ENCODE peak calls at places on chromosome 2, in four cellular contexts. One of them, this sample, is unnamed.

GRCh38 chr2:157413342-157414035 is 30.4 kb downstream of the CYTIP start:
- DNase-seq in substantia nigra: no peak
- DNase-seq in stimulated activated CD4-positive, alpha-beta T cell treated with anti-CD3 and anti-CD28 coated beads, Interleukin-12 subunit alpha, Interleukin-12 subunit beta, amount 100 ng/mL, for 24 hours: no peak
- DNase-seq in T-helper 17 cell: peak
- DNase-seq in this sample: no peak

GRCh38 chr2:152740743-152741328 is 22.4 kb downstream of the ARL6IP6 start:
- DNase-seq in T-helper 17 cell: no peak
- DNase-seq in stimulated activated CD4-positive, alpha-beta T cell treated with anti-CD3 and anti-CD28 coated beads, Interleukin-12 subunit alpha, Interleukin-12 subunit beta, amount 100 ng/mL, for 24 hours: no peak
- DNase-seq in substantia nigra: no peak
- DNase-seq in this sample: peak

GRCh38 chr2:39153312-39153711 is 32.5 kb upstream of the SOS1 start:
- DNase-seq in stimulated activated CD4-positive, alpha-beta T cell treated with anti-CD3 and anti-CD28 coated beads, Interleukin-12 subunit alpha, Interleukin-12 subunit beta, amount 100 ng/mL, for 24 hours: no peak
- DNase-seq in T-helper 17 cell: no peak
- DNase-seq in substantia nigra: no peak
- DNase-seq in this sample: no peak

GRCh38 chr2:133953524-133953923 is 300.3 kb upstream of the MGAT5 start:
- DNase-seq in T-helper 17 cell: no peak
- DNase-seq in stimulated activated CD4-positive, alpha-beta T cell treated with anti-CD3 and anti-CD28 coated beads, Interleukin-12 subunit alpha, Interleukin-12 subunit beta, amount 100 ng/mL, for 24 hours: no peak
- DNase-seq in substantia nigra: no peak
- DNase-seq in this sample: no peak

GRCh38 chr2:9809064-9809356 is 34.3 kb upstream of the TAF1B start:
- DNase-seq in stimulated activated CD4-positive, alpha-beta T cell treated with anti-CD3 and anti-CD28 coated beads, Interleukin-12 subunit alpha, Interleukin-12 subunit beta, amount 100 ng/mL, for 24 hours: no peak
- DNase-seq in substantia nigra: no peak
- DNase-seq in T-helper 17 cell: no peak
- DNase-seq in this sample: no peak

GRCh38 chr2:146987996-146988395 is 856.8 kb upstream of the ACVR2A start:
- DNase-seq in stimulated activated CD4-positive, alpha-beta T cell treated with anti-CD3 and anti-CD28 coated beads, Interleukin-12 subunit alpha, Interleukin-12 subunit beta, amount 100 ng/mL, for 24 hours: no peak
- DNase-seq in T-helper 17 cell: no peak
- DNase-seq in substantia nigra: no peak
- DNase-seq in this sample: no peak

GRCh38 chr2:226655871-226656270 is 143.7 kb downstream of the IRS1 start:
- DNase-seq in T-helper 17 cell: no peak
- DNase-seq in stimulated activated CD4-positive, alpha-beta T cell treated with anti-CD3 and anti-CD28 coated beads, Interleukin-12 subunit alpha, Interleukin-12 subunit beta, amount 100 ng/mL, for 24 hours: no peak
- DNase-seq in substantia nigra: no peak
- DNase-seq in this sample: no peak

GRCh38 chr2:29799628-29800027 is 121.8 kb downstream of the ALK start:
- DNase-seq in T-helper 17 cell: no peak
- DNase-seq in substantia nigra: no peak
- DNase-seq in stimulated activated CD4-positive, alpha-beta T cell treated with anti-CD3 and anti-CD28 coated beads, Interleukin-12 subunit alpha, Interleukin-12 subunit beta, amount 100 ng/mL, for 24 hours: no peak
- DNase-seq in this sample: no peak

GRCh38 chr2:211077216-211077764 is 520.9 kb downstream of the CPS1 start:
- DNase-seq in T-helper 17 cell: no peak
- DNase-seq in stimulated activated CD4-positive, alpha-beta T cell treated with anti-CD3 and anti-CD28 coated beads, Interleukin-12 subunit alpha, Interleukin-12 subunit beta, amount 100 ng/mL, for 24 hours: no peak
- DNase-seq in substantia nigra: no peak
- DNase-seq in this sample: peak

GRCh38 chr2:24214880-24215279 is 40.0 kb downstream of the FAM228A start:
- DNase-seq in stimulated activated CD4-positive, alpha-beta T cell treated with anti-CD3 and anti-CD28 coated beads, Interleukin-12 subunit alpha, Interleukin-12 subunit beta, amount 100 ng/mL, for 24 hours: no peak
- DNase-seq in substantia nigra: no peak
- DNase-seq in T-helper 17 cell: no peak
- DNase-seq in this sample: no peak

GRCh38 chr2:20450201-20451108 is 3.6 kb downstream of the RHOB start:
- DNase-seq in T-helper 17 cell: no peak
- DNase-seq in stimulated activated CD4-positive, alpha-beta T cell treated with anti-CD3 and anti-CD28 coated beads, Interleukin-12 subunit alpha, Interleukin-12 subunit beta, amount 100 ng/mL, for 24 hours: no peak
- DNase-seq in substantia nigra: peak
- DNase-seq in this sample: no peak

GRCh38 chr2:102186676-102187190 is at the start of gene IL1RL2:
- DNase-seq in stimulated activated CD4-positive, alpha-beta T cell treated with anti-CD3 and anti-CD28 coated beads, Interleukin-12 subunit alpha, Interleukin-12 subunit beta, amount 100 ng/mL, for 24 hours: peak
- DNase-seq in T-helper 17 cell: no peak
- DNase-seq in substantia nigra: no peak
- DNase-seq in this sample: no peak

GRCh38 chr2:221779614-221780067 is 207.5 kb upstream of the EPHA4 start:
- DNase-seq in T-helper 17 cell: no peak
- DNase-seq in substantia nigra: peak
- DNase-seq in stimulated activated CD4-positive, alpha-beta T cell treated with anti-CD3 and anti-CD28 coated beads, Interleukin-12 subunit alpha, Interleukin-12 subunit beta, amount 100 ng/mL, for 24 hours: no peak
- DNase-seq in this sample: no peak

GRCh38 chr2:157818227-157818626 is 57.9 kb downstream of the ACVR1 start:
- DNase-seq in T-helper 17 cell: no peak
- DNase-seq in substantia nigra: no peak
- DNase-seq in stimulated activated CD4-positive, alpha-beta T cell treated with anti-CD3 and anti-CD28 coated beads, Interleukin-12 subunit alpha, Interleukin-12 subunit beta, amount 100 ng/mL, for 24 hours: no peak
- DNase-seq in this sample: no peak

GRCh38 chr2:19538411-19538963 is 180.1 kb upstream of the OSR1 start:
- DNase-seq in stimulated activated CD4-positive, alpha-beta T cell treated with anti-CD3 and anti-CD28 coated beads, Interleukin-12 subunit alpha, Interleukin-12 subunit beta, amount 100 ng/mL, for 24 hours: no peak
- DNase-seq in T-helper 17 cell: no peak
- DNase-seq in substantia nigra: no peak
- DNase-seq in this sample: no peak

GRCh38 chr2:151071906-151072305 is 189.8 kb downstream of the RBM43 start:
- DNase-seq in stimulated activated CD4-positive, alpha-beta T cell treated with anti-CD3 and anti-CD28 coated beads, Interleukin-12 subunit alpha, Interleukin-12 subunit beta, amount 100 ng/mL, for 24 hours: no peak
- DNase-seq in T-helper 17 cell: no peak
- DNase-seq in substantia nigra: no peak
- DNase-seq in this sample: no peak

GRCh38 chr2:112700004-112700667 is 20.7 kb upstream of the NT5DC4 start:
- DNase-seq in substantia nigra: no peak
- DNase-seq in stimulated activated CD4-positive, alpha-beta T cell treated with anti-CD3 and anti-CD28 coated beads, Interleukin-12 subunit alpha, Interleukin-12 subunit beta, amount 100 ng/mL, for 24 hours: no peak
- DNase-seq in T-helper 17 cell: no peak
- DNase-seq in this sample: no peak

GRCh38 chr2:42098571-42099430 is 51.0 kb downstream of the PKDCC start:
- DNase-seq in stimulated activated CD4-positive, alpha-beta T cell treated with anti-CD3 and anti-CD28 coated beads, Interleukin-12 subunit alpha, Interleukin-12 subunit beta, amount 100 ng/mL, for 24 hours: no peak
- DNase-seq in substantia nigra: no peak
- DNase-seq in T-helper 17 cell: no peak
- DNase-seq in this sample: no peak

GRCh38 chr2:113940891-113941290 is 51.0 kb downstream of the ACTR3 start:
- DNase-seq in stimulated activated CD4-positive, alpha-beta T cell treated with anti-CD3 and anti-CD28 coated beads, Interleukin-12 subunit alpha, Interleukin-12 subunit beta, amount 100 ng/mL, for 24 hours: no peak
- DNase-seq in T-helper 17 cell: no peak
- DNase-seq in substantia nigra: no peak
- DNase-seq in this sample: no peak

GRCh38 chr2:237540823-237541222 is 25.6 kb upstream of the PRLH start:
- DNase-seq in T-helper 17 cell: no peak
- DNase-seq in substantia nigra: no peak
- DNase-seq in stimulated activated CD4-positive, alpha-beta T cell treated with anti-CD3 and anti-CD28 coated beads, Interleukin-12 subunit alpha, Interleukin-12 subunit beta, amount 100 ng/mL, for 24 hours: no peak
- DNase-seq in this sample: no peak

GRCh38 chr2:233470007-233470687 is 96.4 kb downstream of the USP40 start:
- DNase-seq in T-helper 17 cell: no peak
- DNase-seq in stimulated activated CD4-positive, alpha-beta T cell treated with anti-CD3 and anti-CD28 coated beads, Interleukin-12 subunit alpha, Interleukin-12 subunit beta, amount 100 ng/mL, for 24 hours: no peak
- DNase-seq in substantia nigra: peak
- DNase-seq in this sample: no peak

This sample was measured in HAP-1.